ENCODE peak calls at places on chromosomes 3 and 15, in six cellular contexts. L is nucleus accumbens; N is activated naive CD4-positive, alpha-beta T cell treated with anti-CD3 and anti-CD28 coated beads, Interleukin-2, amount 10 ng/mL, durations not matched to agents 7 days and 5 days; I is T47D; Z is fibroblast of the aortic adventitia; F is retina. B is an unnamed sample.

GRCh38 chr15:100958326-100959065 is 39.3 kb downstream of the LRRK1 start:
- DNase-seq in L (no peak), N (no peak), I (no peak), Z (peak), F (no peak), B (no peak)

GRCh38 chr15:74781673-74782595 is at the start of gene CSK:
- DNase-seq in L (no peak), N (peak), I (peak), Z (peak), F (peak), B (peak)

GRCh38 chr15:80177151-80177550 is 24.4 kb downstream of the FAH start:
- DNase-seq in L (no peak), N (no peak), I (no peak), Z (no peak), F (no peak), B (no peak)

GRCh38 chr15:79897701-79898113 is 893 bp upstream of the MTHFS start:
- DNase-seq in L (no peak), N (peak), I (no peak), Z (no peak), F (peak), B (no peak)

GRCh38 chr3:82067420-82067819 is 306.0 kb upstream of the GBE1 start:
- DNase-seq in L (no peak), N (no peak), I (no peak), Z (no peak), F (no peak), B (no peak)

GRCh38 chr3:25582242-25582641 is 82.5 kb downstream of the TOP2B start:
- DNase-seq in L (no peak), N (no peak), I (peak), Z (peak), F (no peak), B (no peak)

GRCh38 chr15:68618339-68619302 is 39.8 kb downstream of the CORO2B start:
- DNase-seq in L (no peak), N (no peak), I (no peak), Z (peak), F (no peak), B (no peak)

GRCh38 chr15:64825081-64825430 is 391 bp downstream of the PIF1 start:
- DNase-seq in L (no peak), N (no peak), I (peak), Z (no peak), F (no peak), B (no peak)

GRCh38 chr15:101276501-101277037 is 716 bp downstream of the SELENOS start:
- DNase-seq in L (no peak), N (peak), I (no peak), Z (peak), F (peak), B (no peak)

GRCh38 chr3:189827108-189827507 is 195.9 kb downstream of the TP63 start:
- DNase-seq in L (no peak), N (no peak), I (no peak), Z (no peak), F (no peak), B (no peak)

GRCh38 chr3:55077726-55078125 is 149.9 kb upstream of the LRTM1 start:
- DNase-seq in L (no peak), N (no peak), I (no peak), Z (no peak), F (no peak), B (no peak)

GRCh38 chr3:164465172-164465571 is 613.1 kb downstream of the SI start:
- DNase-seq in L (no peak), N (no peak), I (no peak), Z (peak), F (no peak), B (no peak)

GRCh38 chr3:185527364-185527763 is 25.0 kb downstream of the LIPH start:
- DNase-seq in L (no peak), N (no peak), I (no peak), Z (no peak), F (no peak), B (no peak)

GRCh38 chr3:125512135-125512920 is 7.7 kb downstream of the SNX4 start:
- DNase-seq in L (no peak), N (no peak), I (no peak), Z (peak), F (no peak), B (no peak)

GRCh38 chr3:190320594-190321362 is 1.5 kb downstream of the CLDN1 start:
- DNase-seq in L (no peak), N (no peak), I (no peak), Z (no peak), F (no peak), B (no peak)

GRCh38 chr3:26962419-26963355 is 340.1 kb downstream of the LRRC3B start:
- DNase-seq in L (no peak), N (no peak), I (peak), Z (no peak), F (no peak), B (no peak)

GRCh38 chr3:184981071-184981470 is 169.1 kb downstream of the VPS8 start:
- DNase-seq in L (no peak), N (no peak), I (no peak), Z (no peak), F (no peak), B (no peak)

GRCh38 chr3:129611812-129612349 is 5.4 kb upstream of the PLXND1 start:
- DNase-seq in L (no peak), N (no peak), I (no peak), Z (peak), F (peak), B (no peak)

B was measured in natural killer cell treated with Interleukin-12 subunit alpha and Interleukin-12 subunit beta and Interleukin-15 and Interleukin-18, amount 100 ng/mL, for 72 hours.